ENCODE peak calls at places on chromosomes 6 and 20, in six cellular contexts. P, B, R, N, M and K are unnamed samples.

GRCh38 chr6:166763606-166764472 is 136.8 kb upstream of the RPS6KA2 start:
- DNase-seq in R (no peak), B (no peak), N (peak), M (no peak), P (no peak), K (no peak)

GRCh38 chr6:44342489-44342888 is at the start of gene SPATS1:
- DNase-seq in M (peak), P (no peak), N (peak), R (no peak), B (no peak), K (peak)

GRCh38 chr6:29777319-29777718 is 50.3 kb upstream of the HLA-G start:
- DNase-seq in P (no peak), B (no peak), R (no peak), M (no peak), N (no peak), K (no peak)

GRCh38 chr20:20407891-20408805 is 40.2 kb downstream of the INSM1 start:
- DNase-seq in M (peak), P (no peak), R (no peak), N (no peak), B (peak), K (no peak)

GRCh38 chr6:114115659-114116058 is 144.7 kb upstream of the HDAC2 start:
- DNase-seq in B (no peak), P (no peak), N (no peak), M (no peak), R (no peak), K (no peak)

GRCh38 chr6:63643862-63644261 is 8.3 kb downstream of the PHF3 start:
- DNase-seq in P (no peak), N (no peak), R (no peak), B (peak), M (no peak), K (no peak)

GRCh38 chr20:17849901-17850673 is 118.5 kb downstream of the SNX5 start:
- DNase-seq in N (no peak), R (no peak), M (no peak), B (peak), P (peak), K (no peak)

GRCh38 chr20:44733341-44734069 is 12.2 kb upstream of the KCNK15 start:
- DNase-seq in B (peak), R (peak), M (peak), P (peak), N (peak), K (peak)

GRCh38 chr6:20473518-20473917 is 60.7 kb upstream of the CDKAL1 start:
- DNase-seq in N (no peak), P (no peak), R (no peak), M (no peak), B (no peak), K (no peak)

GRCh38 chr6:101597711-101598110 is 204.2 kb downstream of the GRIK2 start:
- DNase-seq in R (no peak), B (peak), P (peak), N (no peak), M (no peak), K (no peak)

GRCh38 chr20:62063601-62063980 is 2.1 kb downstream of the TAF4 start:
- DNase-seq in P (no peak), R (no peak), M (peak), N (peak), B (no peak), K (no peak)

GRCh38 chr6:38638941-38639497 is 710 bp downstream of the BTBD9 start:
- DNase-seq in N (no peak), M (peak), B (peak), P (peak), R (peak), K (no peak)

GRCh38 chr20:40008177-40008576 is 680.9 kb downstream of the MAFB start:
- DNase-seq in N (no peak), R (no peak), B (no peak), M (no peak), P (no peak), K (no peak)

GRCh38 chr6:169957351-169957963 is 206.0 kb downstream of the ERMARD start:
- DNase-seq in R (no peak), N (no peak), M (no peak), B (no peak), P (no peak), K (peak)

GRCh38 chr20:31430568-31431095 is 9.8 kb upstream of the DEFB123 start:
- DNase-seq in M (no peak), B (no peak), R (no peak), N (no peak), P (no peak), K (no peak)

GRCh38 chr6:23535071-23535470 is 590.9 kb upstream of the NRSN1 start:
- DNase-seq in P (no peak), N (no peak), R (no peak), B (no peak), M (no peak), K (no peak)

GRCh38 chr6:168084465-168085160 is 5.6 kb upstream of the FRMD1 start:
- DNase-seq in N (no peak), B (no peak), R (no peak), P (no peak), M (no peak), K (no peak)

GRCh38 chr20:44714701-44715494 is at the start of gene CCN5:
- DNase-seq in R (no peak), M (peak), N (no peak), B (peak), P (peak), K (peak)

GRCh38 chr6:22892452-22892851 is 323.1 kb downstream of the HDGFL1 start:
- DNase-seq in M (no peak), R (no peak), P (peak), B (peak), N (no peak), K (no peak)

GRCh38 chr6:105492706-105493673 is 90.1 kb upstream of the PREP start:
- DNase-seq in B (no peak), N (no peak), P (no peak), M (no peak), R (no peak), K (no peak)

GRCh38 chr6:147117580-147117979 is 86.6 kb upstream of the STXBP5 start:
- DNase-seq in P (no peak), R (no peak), B (peak), M (no peak), N (no peak), K (no peak)

GRCh38 chr6:68975064-68975463 is 340.0 kb downstream of the ADGRB3 start:
- DNase-seq in B (peak), N (peak), R (no peak), P (no peak), M (peak), K (peak)

GRCh38 chr20:57948177-57948955 is 238.6 kb upstream of the PMEPA1 start:
- DNase-seq in P (peak), M (no peak), B (no peak), N (no peak), R (no peak), K (no peak)

GRCh38 chr6:167471548-167471930 is 146.7 kb downstream of the TTLL2 start:
- DNase-seq in B (no peak), N (no peak), R (no peak), P (no peak), M (no peak), K (no peak)

GRCh38 chr6:115814907-115815306 is 245.8 kb downstream of the FRK start:
- DNase-seq in M (no peak), B (no peak), R (no peak), P (no peak), N (no peak), K (no peak)

GRCh38 chr20:59735917-59736316 is 131.6 kb downstream of the PHACTR3 start:
- DNase-seq in M (peak), B (no peak), R (no peak), N (no peak), P (no peak), K (peak)

GRCh38 chr20:44706371-44707258 is 8.6 kb upstream of the CCN5 start:
- DNase-seq in B (peak), R (no peak), M (no peak), P (no peak), N (no peak), K (no peak)

GRCh38 chr20:38196016-38196415 is 30.9 kb upstream of the TGM2 start:
- DNase-seq in N (no peak), P (no peak), B (no peak), M (no peak), R (no peak), K (no peak)